ENCODE peak calls at places on chromosomes 12 and 14, in seven cellular contexts. Z is cardiac fibroblast, R is GM13977, H is SK-N-SH, J is HL-60, K is RWPE1, T is fibroblast of lung. Q is an unnamed sample.

GRCh38 chr12:25816637-25817036 is 141.8 kb upstream of the RASSF8 start:
- DNase-seq in J (no peak), R (no peak), T (no peak), K (no peak), Z (no peak), H (no peak), Q (no peak)

GRCh38 chr12:87931764-87932163 is 97.4 kb downstream of the C12orf50 start:
- DNase-seq in K (no peak), T (peak), J (no peak), Z (no peak), H (no peak), R (no peak), Q (no peak)

GRCh38 chr12:115023279-115023678 is 339.3 kb upstream of the TBX3 start:
- DNase-seq in K (no peak), R (no peak), J (no peak), H (no peak), T (peak), Z (peak), Q (no peak)

GRCh38 chr12:47980779-47981495 is 17.5 kb downstream of the TMEM106C start:
- DNase-seq in J (no peak), R (no peak), T (no peak), H (no peak), K (no peak), Z (no peak), Q (no peak)

GRCh38 chr14:78709795-78710569 is 539.8 kb downstream of the NRXN3 start:
- DNase-seq in H (peak), T (no peak), R (no peak), K (no peak), Z (no peak), J (no peak), Q (no peak)

GRCh38 chr14:101591121-101591520 is 29.8 kb downstream of the DIO3 start:
- DNase-seq in Z (peak), T (no peak), R (no peak), J (no peak), K (no peak), H (peak), Q (no peak)

GRCh38 chr14:91032250-91032649 is 28.2 kb downstream of the RPS6KA5 start:
- DNase-seq in K (no peak), Z (no peak), T (no peak), R (no peak), H (no peak), J (peak), Q (no peak)

GRCh38 chr12:56518570-56518969 is 3.0 kb upstream of the RBMS2 start:
- DNase-seq in T (no peak), K (no peak), R (no peak), H (no peak), J (no peak), Z (peak), Q (no peak)

GRCh38 chr12:50584135-50584534 is 79.3 kb downstream of the DIP2B start:
- DNase-seq in R (no peak), T (no peak), H (no peak), Z (no peak), J (no peak), K (no peak), Q (no peak)

GRCh38 chr14:95319312-95320075 is at the start of gene CLMN:
- DNase-seq in T (peak), J (peak), R (peak), Z (peak), H (peak), K (peak), Q (no peak)

GRCh38 chr12:49358548-49359141 is 8.6 kb upstream of the SPATS2 start:
- DNase-seq in K (no peak), H (peak), Z (peak), J (peak), T (peak), R (peak), Q (peak)

GRCh38 chr12:22406622-22407021 is 72.1 kb upstream of the ST8SIA1 start:
- DNase-seq in Z (no peak), R (no peak), J (peak), H (no peak), K (no peak), T (no peak), Q (no peak)

GRCh38 chr12:95532851-95533250 is 18.4 kb downstream of the USP44 start:
- DNase-seq in T (peak), K (no peak), R (no peak), H (no peak), J (no peak), Z (peak), Q (no peak)

GRCh38 chr12:128976120-128976519 is 122.8 kb downstream of the GLT1D1 start:
- DNase-seq in K (no peak), Z (no peak), T (no peak), J (no peak), H (no peak), R (no peak), Q (no peak)

GRCh38 chr14:73245401-73246325 is 8.4 kb downstream of the PAPLN start:
- DNase-seq in H (peak), Z (peak), K (peak), T (no peak), J (peak), R (peak), Q (no peak)

GRCh38 chr12:49868952-49869815 is 26.3 kb upstream of the BCDIN3D start:
- DNase-seq in J (no peak), R (no peak), T (peak), H (peak), Z (peak), K (no peak), Q (peak)

GRCh38 chr12:44101470-44101869 is 265.6 kb downstream of the TMEM117 start:
- DNase-seq in R (no peak), J (no peak), T (no peak), K (no peak), Z (no peak), H (no peak), Q (no peak)

GRCh38 chr12:57139796-57140649 is 7.4 kb downstream of the LRP1-AS start:
- DNase-seq in H (no peak), T (peak), J (no peak), R (no peak), Z (no peak), K (no peak), Q (no peak)

GRCh38 chr12:11725616-11726015 is 76.1 kb downstream of the ETV6 start:
- DNase-seq in J (no peak), R (no peak), Z (no peak), H (no peak), T (no peak), K (no peak), Q (no peak)

GRCh38 chr12:78470354-78471195 is 394.0 kb upstream of the SYT1 start:
- DNase-seq in T (peak), H (peak), R (no peak), J (no peak), K (peak), Z (peak), Q (peak)

GRCh38 chr12:107200394-107200793 is 107.0 kb upstream of the CRY1 start:
- DNase-seq in J (no peak), K (peak), R (no peak), H (no peak), Z (peak), T (peak), Q (no peak)

GRCh38 chr14:23895480-23895879 is 58.1 kb upstream of the DHRS4 start:
- DNase-seq in K (no peak), Z (peak), H (peak), R (no peak), J (no peak), T (no peak), Q (no peak)

GRCh38 chr14:101187816-101188570 is 284.5 kb upstream of the RTL1 start:
- DNase-seq in H (peak), T (no peak), K (no peak), Z (no peak), R (no peak), J (no peak), Q (no peak)

GRCh38 chr12:75623631-75624118 is 112.3 kb upstream of the KRR1 start:
- DNase-seq in R (no peak), Z (peak), J (no peak), K (peak), T (peak), H (peak), Q (no peak)

GRCh38 chr12:123449103-123449736 is 8.7 kb upstream of the SNRNP35 start:
- DNase-seq in H (no peak), J (no peak), Z (no peak), K (no peak), R (no peak), T (peak), Q (no peak)

GRCh38 chr14:75476274-75476995 is 45.8 kb upstream of the BATF start:
- DNase-seq in T (peak), J (no peak), R (no peak), K (no peak), Z (peak), H (no peak), Q (no peak)

GRCh38 chr14:64465856-64466554 is 706 bp downstream of the AKAP5 start:
- DNase-seq in T (peak), K (peak), Z (peak), J (no peak), H (peak), R (no peak), Q (no peak)

DNA sequence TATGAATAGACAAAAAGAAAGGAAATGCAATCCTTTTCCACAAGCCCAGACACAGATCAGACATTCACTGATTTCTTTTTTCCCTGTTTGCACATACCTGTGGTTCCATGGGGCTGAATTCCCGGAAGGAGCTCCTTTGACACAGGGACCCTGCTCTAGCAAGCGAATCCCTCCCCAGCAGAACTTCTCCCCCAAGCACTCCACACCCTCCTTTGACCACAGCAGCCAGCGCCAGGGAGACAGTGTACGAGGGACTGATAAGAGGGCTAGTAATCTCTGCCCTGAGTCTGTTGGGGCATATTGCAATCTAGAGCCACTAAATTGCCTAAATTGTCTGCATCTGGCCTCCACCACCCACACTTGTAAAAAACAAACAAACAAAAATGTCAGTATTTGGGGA is 83.4 kb upstream of the NTF3 start:
- DNase-seq in J (no peak), H (peak), Z (no peak), K (no peak), T (no peak), R (no peak), Q (no peak)
- TF ChIP-seq CTCF in J (no peak), H (no peak), Z (no peak), K (no peak), T (no peak), R (no peak), Q (no peak)

DNA sequence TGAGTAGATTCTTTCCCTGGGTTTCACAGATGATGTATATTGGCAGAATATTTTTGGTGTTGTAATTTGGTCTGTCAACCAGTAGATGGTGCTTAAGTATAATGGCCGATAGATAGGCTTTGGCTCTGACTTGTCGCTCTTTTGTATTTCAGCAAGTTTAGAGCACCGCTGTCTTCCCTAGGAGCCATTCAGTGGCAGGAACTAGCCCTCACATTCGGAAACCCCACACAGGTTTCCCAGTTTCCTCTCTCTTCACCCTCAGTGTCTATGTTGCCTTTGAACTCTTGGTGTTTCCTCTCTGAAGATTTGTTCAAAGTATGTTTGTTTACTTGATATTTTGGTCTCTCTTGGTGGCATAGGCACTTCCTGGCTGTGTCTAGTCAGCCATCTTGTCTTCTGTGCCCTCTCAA is 102.2 kb downstream of the GPHN start:
- DNase-seq in H (no peak), J (no peak), T (peak), K (no peak), R (no peak), Z (peak), Q (no peak)
- TF ChIP-seq CTCF in H (peak), J (no peak), T (peak), K (no peak), R (peak), Z (peak), Q (peak)

GRCh38 chr12:83996671-83997070 is 915.9 kb downstream of the SLC6A15 start:
- DNase-seq in H (no peak), R (no peak), J (no peak), T (peak), K (no peak), Z (no peak), Q (no peak)
- TF ChIP-seq CTCF in H (no peak), R (no peak), J (no peak), T (no peak), K (no peak), Z (no peak), Q (no peak)

GRCh38 chr12:65891987-65892481 is 67.8 kb downstream of the HMGA2 start:
- DNase-seq in T (peak), H (no peak), K (peak), J (no peak), Z (peak), R (no peak), Q (peak)

GRCh38 chr12:65891219-65891618 is 66.9 kb downstream of the HMGA2 start:
- DNase-seq in K (no peak), J (no peak), Z (no peak), R (no peak), H (no peak), T (peak), Q (no peak)

GRCh38 chr12:65886996-65887395 is 62.7 kb downstream of the HMGA2 start:
- DNase-seq in R (no peak), T (no peak), H (no peak), J (no peak), K (peak), Z (peak), Q (no peak)

GRCh38 chr12:65892905-65893304 is 68.6 kb downstream of the HMGA2 start:
- DNase-seq in T (peak), Z (peak), H (no peak), K (peak), J (no peak), R (no peak), Q (no peak)

DNA sequence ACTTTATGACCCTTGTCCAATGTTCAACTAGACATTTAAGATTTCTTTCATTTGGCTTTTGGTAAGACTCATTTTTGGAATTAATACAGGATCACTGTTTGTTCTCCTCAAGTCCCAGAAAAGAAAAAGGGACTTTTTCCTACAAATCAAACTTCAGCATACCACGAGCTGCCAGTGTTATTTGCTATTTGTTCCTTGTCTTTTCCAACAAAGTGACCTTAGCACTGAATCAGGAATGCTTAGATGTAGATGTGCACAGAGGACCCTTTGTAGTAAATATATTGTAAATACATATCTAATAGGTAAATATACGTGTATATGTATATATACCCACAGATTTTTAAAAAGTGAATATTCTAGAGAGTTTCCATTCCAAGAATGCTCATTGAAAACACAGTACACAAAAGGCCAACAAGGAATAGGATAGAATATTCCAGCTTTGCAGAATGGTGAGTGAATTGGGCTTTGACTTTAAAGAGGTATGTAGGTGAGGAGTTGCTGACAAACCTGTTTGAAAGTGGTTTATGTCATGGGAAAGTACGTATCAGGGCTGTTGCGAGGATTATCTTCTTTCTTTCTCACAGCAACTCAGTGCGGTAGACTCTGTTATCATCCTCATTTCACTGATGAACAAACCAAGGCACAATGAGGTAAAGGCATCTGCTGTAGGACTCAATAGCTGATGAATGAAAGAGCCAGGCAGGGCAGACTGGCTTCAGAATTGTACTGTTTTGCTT is 65.0 kb downstream of the HMGA2 start:
- DNase-seq in T (no peak), Z (no peak), R (no peak), J (no peak), H (no peak), K (no peak), Q (no peak)
- TF ChIP-seq CTCF in T (no peak), Z (no peak), R (no peak), J (no peak), H (no peak), K (no peak), Q (no peak)

GRCh38 chr12:112539221-112539620 is 120.5 kb downstream of the PTPN11 start:
- DNase-seq in T (no peak), K (no peak), J (no peak), Z (no peak), R (no peak), H (no peak), Q (no peak)
- TF ChIP-seq CTCF in T (no peak), K (no peak), J (no peak), Z (no peak), R (no peak), H (peak), Q (peak)

DNA sequence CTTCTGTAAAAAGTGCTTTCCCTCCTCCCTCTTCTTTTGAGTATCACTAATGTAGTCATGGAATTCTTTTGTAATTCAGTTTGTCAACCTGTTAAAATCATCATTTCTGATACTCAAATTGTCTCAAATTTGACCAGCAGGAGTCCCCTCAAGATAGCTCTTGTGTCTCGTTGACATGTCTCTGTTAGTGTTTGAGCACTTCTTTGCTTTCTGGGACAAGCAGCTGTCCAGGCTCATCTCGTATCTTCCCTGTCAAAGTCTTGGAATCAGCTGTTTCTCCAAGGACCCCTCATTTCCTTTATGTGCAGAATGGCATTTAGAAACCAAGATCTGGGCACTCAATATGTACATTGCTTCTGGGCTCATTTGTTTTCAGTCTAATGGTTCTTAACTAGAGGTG is 10.7 kb downstream of the CIPC start:
- DNase-seq in R (no peak), H (no peak), K (no peak), J (no peak), Z (no peak), T (no peak), Q (no peak)
- TF ChIP-seq CTCF in R (no peak), H (no peak), K (no peak), J (no peak), Z (no peak), T (no peak), Q (no peak)

GRCh38 chr12:5796171-5797091 is 148.6 kb downstream of the ANO2 start:
- DNase-seq in T (no peak), K (no peak), Z (no peak), H (peak), R (peak), J (no peak), Q (no peak)
- TF ChIP-seq CTCF in T (peak), K (no peak), Z (no peak), H (peak), R (peak), J (no peak), Q (peak)

DNA sequence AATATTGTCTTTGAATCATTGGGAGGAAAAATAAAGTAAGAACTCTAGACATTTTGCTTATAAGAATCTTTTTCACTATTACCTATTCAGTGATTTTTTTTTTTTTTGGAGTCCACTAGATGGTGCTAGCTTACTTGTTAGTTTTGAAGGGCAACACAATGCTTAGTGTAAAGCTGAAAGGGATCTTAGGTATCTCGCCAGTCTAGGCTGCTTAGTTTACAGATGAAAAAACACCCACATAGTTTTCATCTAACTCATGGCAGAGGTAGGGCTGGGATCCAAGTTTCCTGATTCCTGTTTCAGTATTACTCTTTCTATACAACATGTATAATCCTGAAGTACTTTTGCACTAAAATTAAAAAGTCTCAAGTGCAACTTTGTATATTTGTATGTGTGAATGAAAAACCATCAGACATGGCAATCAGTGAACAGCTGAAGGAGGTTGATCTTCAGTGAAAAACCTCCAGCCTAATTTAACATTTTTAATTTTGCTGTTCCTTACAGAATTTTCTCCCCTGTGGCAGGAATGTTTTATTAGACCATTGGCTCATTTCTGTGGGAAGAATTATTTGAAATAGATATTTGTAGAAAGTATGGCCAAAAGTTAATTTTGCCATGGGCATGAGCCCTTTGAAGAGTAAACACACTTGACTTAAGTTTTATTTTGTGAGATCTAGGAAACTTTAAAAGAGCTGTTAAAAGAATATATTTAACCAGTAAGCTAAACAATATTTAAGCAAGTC is 40.7 kb downstream of the LRRIQ1 start:
- DNase-seq in K (peak), Z (peak), H (peak), J (no peak), R (peak), T (peak), Q (peak)
- TF ChIP-seq CTCF in K (peak), Z (peak), H (peak), J (peak), R (peak), T (peak), Q (peak)

DNA sequence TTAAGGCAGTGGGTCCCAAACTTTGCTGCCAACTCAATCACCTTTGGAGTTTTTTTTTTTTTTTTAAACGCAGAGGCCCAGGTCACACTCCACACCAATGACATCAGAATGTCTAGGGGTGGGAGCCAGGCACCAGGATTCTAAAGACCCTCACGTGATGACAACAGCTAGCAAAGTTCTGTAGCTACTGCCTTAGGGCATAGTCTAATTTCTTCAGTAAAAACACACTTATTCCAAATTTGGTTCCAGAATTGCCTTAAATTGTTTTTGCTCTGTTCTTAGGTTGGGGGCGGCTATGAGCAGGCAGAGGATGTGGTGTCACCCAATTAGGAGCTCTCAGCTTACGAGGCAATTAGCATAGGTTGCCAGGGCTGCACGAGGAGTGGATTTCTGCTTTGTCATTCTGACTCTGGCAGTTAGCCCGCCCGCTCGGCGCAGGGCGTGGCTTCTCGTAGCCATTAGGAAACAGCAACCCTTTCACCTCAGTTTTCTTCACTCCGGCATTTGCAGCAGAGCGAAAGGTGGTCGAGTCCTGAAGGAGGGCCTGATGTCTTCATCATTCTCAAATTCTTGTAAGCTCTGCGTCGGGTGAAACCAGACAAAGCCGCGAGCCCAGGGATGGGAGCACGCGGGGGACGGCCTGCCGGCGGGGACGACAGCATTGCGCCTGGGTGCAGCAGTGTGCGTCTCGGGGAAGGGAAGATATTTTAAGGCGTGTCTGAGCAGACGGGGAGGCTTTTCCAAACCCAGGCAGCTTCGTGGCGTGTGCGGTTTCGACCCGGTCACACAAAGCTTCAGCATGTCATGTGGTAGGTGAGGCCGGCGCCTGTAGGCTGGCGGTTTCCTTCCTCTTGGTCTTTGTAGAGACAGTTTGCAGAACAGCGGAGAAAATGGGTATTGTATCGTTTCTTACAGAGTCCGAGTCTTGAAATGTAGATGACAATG is 16.7 kb upstream of the EID3 start:
- DNase-seq in H (peak), T (peak), J (peak), K (peak), R (peak), Z (peak), Q (peak)
- TF ChIP-seq CTCF in H (no peak), T (no peak), J (no peak), K (no peak), R (no peak), Z (no peak), Q (no peak)

Q was measured in LNCaP clone FGC.